ENCODE peak calls at places on chromosomes 1 and 21, in seven cellular contexts. X is caudate nucleus, E is aorta, Z is esophagus squamous epithelium, F is spleen, L is left ventricle myocardium inferior, G is Peyer's patch. Q is an unnamed sample.

GRCh38 chr21:43193088-43193650 is 24.4 kb downstream of the CRYAA start:
- DNase-seq in F (no peak), L (no peak), G (no peak), X (no peak), Z (no peak), E (no peak), Q (no peak)

GRCh38 chr1:228062812-228063211 is 19.7 kb upstream of the ARF1 start:
- DNase-seq in E (no peak), X (no peak), G (no peak), Z (no peak), F (peak; percentile 51), L (no peak), Q (no peak)

GRCh38 chr1:109094377-109094803 is 3.8 kb downstream of the TMEM167B start:
- DNase-seq in L (no peak), X (no peak), G (no peak), F (no peak), E (no peak), Z (no peak), Q (no peak)

GRCh38 chr1:41683681-41684500 is 199.4 kb upstream of the EDN2 start:
- DNase-seq in Z (no peak), F (peak; percentile 85), X (no peak), E (no peak), G (peak; percentile 64), L (no peak), Q (no peak)

GRCh38 chr1:5828322-5828935 is 163.8 kb downstream of the NPHP4 start:
- DNase-seq in L (no peak), E (no peak), F (peak; percentile 36), G (no peak), X (no peak), Z (no peak), Q (no peak)

GRCh38 chr1:64065571-64065970 is 137.9 kb upstream of the UBE2U start:
- DNase-seq in F (no peak), X (no peak), G (no peak), Z (no peak), L (no peak), E (no peak), Q (no peak)

GRCh38 chr21:35291963-35292627 is 243.0 kb upstream of the RUNX1 start:
- DNase-seq in G (no peak), L (no peak), Z (no peak), F (no peak), X (no peak), E (no peak), Q (no peak)

GRCh38 chr1:15407579-15407978 is 2.1 kb upstream of the EFHD2 start:
- DNase-seq in G (no peak), X (no peak), Z (no peak), E (peak; percentile 80), L (no peak), F (no peak), Q (no peak)

GRCh38 chr1:202251424-202252256 is 58.0 kb downstream of the LGR6 start:
- DNase-seq in X (no peak), Z (no peak), G (peak; percentile 27), L (no peak), E (no peak), F (peak; percentile 46), Q (no peak)
- H3K27ac ChIP-seq in X (no peak overlapping the region), Z (no peak overlapping the region), G (no peak overlapping the region), L (no peak overlapping the region), E (peak overlapping the region; percentile 30), F (no peak overlapping the region), Q (no peak overlapping the region)

GRCh38 chr1:92367496-92367895 is 68.6 kb downstream of the RPAP2 start:
- DNase-seq in G (no peak), F (no peak), X (no peak), E (no peak), L (no peak), Z (no peak), Q (no peak)

GRCh38 chr1:92366045-92366405 is 67.2 kb downstream of the RPAP2 start:
- DNase-seq in G (no peak), X (no peak), F (no peak), L (no peak), Z (no peak), E (no peak), Q (no peak)

GRCh38 chr1:92365378-92366044 is 66.7 kb downstream of the RPAP2 start:
- DNase-seq in Z (no peak), E (no peak), L (no peak), F (no peak), X (no peak), G (no peak), Q (peak; percentile 13)

GRCh38 chr1:92362970-92363369 is 64.1 kb downstream of the RPAP2 start:
- DNase-seq in Z (no peak), E (no peak), L (no peak), G (no peak), X (no peak), F (no peak), Q (no peak)
- H3K27ac ChIP-seq in Z (no peak overlapping the region), E (no peak overlapping the region), L (no peak overlapping the region), G (no peak overlapping the region), X (no peak overlapping the region), F (no peak overlapping the region), Q (no peak overlapping the region)

GRCh38 chr1:111903148-111903857 is 86.2 kb downstream of the KCND3 start:
- DNase-seq in Z (no peak), L (no peak), F (no peak), E (no peak), X (peak; percentile 10), G (no peak), Q (no peak)
- H3K27ac ChIP-seq in Z (no peak overlapping the region), L (peak overlapping the region; percentile 79), F (no peak overlapping the region), E (no peak overlapping the region), X (no peak overlapping the region), G (no peak overlapping the region), Q (no peak overlapping the region)

DNA sequence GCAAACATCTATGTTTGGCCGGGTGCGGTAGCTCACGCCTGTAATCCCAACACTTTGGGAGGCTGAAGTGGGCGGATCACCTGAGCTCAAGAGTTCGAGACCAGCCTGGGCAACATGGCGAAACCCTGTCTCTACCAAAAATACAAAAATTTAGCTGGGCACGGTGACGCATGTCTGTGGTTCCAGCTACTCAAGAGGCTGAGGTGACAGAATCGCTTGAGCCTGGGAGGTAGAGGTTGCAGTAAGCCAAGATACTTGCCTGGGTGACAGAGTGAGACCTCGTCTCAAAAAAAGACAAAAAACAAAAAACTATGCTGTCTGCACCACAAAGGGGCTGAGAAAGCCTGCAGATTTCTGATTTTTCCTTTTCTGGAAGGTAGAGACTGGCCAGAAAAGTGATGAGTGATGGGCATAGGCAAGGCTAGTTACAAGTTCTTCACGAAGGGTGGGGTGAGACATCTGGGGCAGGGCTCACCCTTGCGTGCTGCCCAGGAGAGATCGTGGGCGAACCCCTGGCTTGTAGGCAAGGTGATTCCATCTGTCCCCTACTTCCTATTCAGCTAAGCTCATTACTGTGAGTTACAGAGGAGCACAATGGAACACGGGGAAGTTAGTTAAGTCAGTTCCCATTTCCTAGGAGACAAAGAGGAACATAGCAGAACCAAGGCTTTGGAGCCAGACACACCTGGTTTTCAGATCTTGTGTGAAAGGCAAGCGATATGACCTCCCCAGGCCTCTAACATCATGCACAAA is 3.2 kb downstream of the SLC2A1 start:
- DNase-seq in L (no peak), G (no peak), F (no peak), Z (no peak), X (no peak), E (no peak), Q (no peak)
- H3K27ac ChIP-seq in L (no peak overlapping the region), G (no peak overlapping the region), F (no peak overlapping the region), Z (peak overlapping the region; percentile 95), X (peak overlapping the region; percentile 39), E (no peak overlapping the region), Q (peak overlapping the region; percentile 3)

GRCh38 chr1:78255849-78256248 is 210.1 kb downstream of the GIPC2 start:
- DNase-seq in X (no peak), E (no peak), Z (no peak), F (no peak), G (no peak), L (no peak), Q (no peak)
- H3K27ac ChIP-seq in X (no peak overlapping the region), E (no peak overlapping the region), Z (no peak overlapping the region), F (no peak overlapping the region), G (no peak overlapping the region), L (peak overlapping the region; percentile 31), Q (no peak overlapping the region)

GRCh38 chr1:27560271-27561125 is 43.4 kb downstream of the AHDC1 start:
- DNase-seq in E (no peak), F (no peak), L (peak; percentile 20), G (no peak), Z (no peak), X (no peak), Q (no peak)
- H3K27ac ChIP-seq in E (peak overlapping the region; percentile 73), F (peak overlapping the region; percentile 63), L (peak overlapping the region; percentile 97), G (peak overlapping the region; percentile 35), Z (peak overlapping the region; percentile 82), X (peak overlapping the region; percentile 70), Q (no peak overlapping the region)

GRCh38 chr1:170385750-170386149 is 146.2 kb upstream of the GORAB start:
- DNase-seq in X (no peak), Z (no peak), E (no peak), L (no peak), F (no peak), G (no peak), Q (no peak)

GRCh38 chr1:170388489-170388888 is 143.5 kb upstream of the GORAB start:
- DNase-seq in Z (no peak), X (no peak), L (no peak), E (no peak), F (no peak), G (no peak), Q (no peak)
- H3K27ac ChIP-seq in Z (no peak overlapping the region), X (no peak overlapping the region), L (no peak overlapping the region), E (no peak overlapping the region), F (no peak overlapping the region), G (no peak overlapping the region), Q (no peak overlapping the region)

DNA sequence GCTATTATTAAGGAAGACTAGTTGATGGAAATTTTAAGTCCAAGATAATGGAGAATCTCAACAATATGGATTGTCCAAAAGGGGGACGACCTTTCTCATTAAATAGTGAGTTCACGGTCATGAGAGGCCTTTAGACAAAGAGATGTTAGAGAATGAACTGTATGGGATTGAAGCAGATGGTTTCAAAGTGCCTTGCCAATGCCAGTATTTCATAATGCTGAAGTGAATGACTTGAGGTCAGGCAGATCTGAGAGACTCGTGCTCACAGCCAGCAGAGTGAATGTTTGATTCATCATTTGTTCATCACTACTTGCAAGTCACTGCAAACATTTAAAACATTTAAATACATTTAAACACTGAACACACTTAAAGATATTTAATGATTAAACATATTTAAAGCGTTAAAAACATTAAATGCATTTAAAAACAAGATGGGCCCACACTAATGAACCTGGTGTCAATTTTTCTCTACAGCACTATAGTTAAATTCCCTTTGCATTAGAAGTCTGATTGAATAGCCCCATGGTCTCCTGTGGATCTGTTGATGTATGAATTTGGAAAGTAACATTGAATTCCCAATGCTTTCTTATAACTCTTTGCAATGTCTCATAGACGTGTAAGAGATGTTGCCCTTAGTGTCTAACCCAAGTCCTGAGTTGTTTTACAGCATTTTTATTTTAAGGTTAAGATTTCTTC is 80.7 kb downstream of the TGFB2 start:
- DNase-seq in L (no peak), Z (no peak), G (no peak), X (no peak), E (no peak), F (no peak), Q (no peak)
- H3K27ac ChIP-seq in L (peak overlapping the region; percentile 54), Z (no peak overlapping the region), G (no peak overlapping the region), X (peak overlapping the region; percentile 52), E (no peak overlapping the region), F (no peak overlapping the region), Q (no peak overlapping the region)

GRCh38 chr1:11179125-11179524 is 10.0 kb upstream of the ANGPTL7 start:
- DNase-seq in X (no peak), E (no peak), F (no peak), G (no peak), L (no peak), Z (no peak), Q (no peak)
- H3K27ac ChIP-seq in X (peak overlapping the region; percentile 89), E (peak overlapping the region; percentile 64), F (no peak overlapping the region), G (no peak overlapping the region), L (peak overlapping the region; percentile 62), Z (no peak overlapping the region), Q (no peak overlapping the region)